ENCODE peak calls at places on chromosomes 7 and 10, in four cellular contexts. S is effector CD4-positive, alpha-beta T cell; Z is mammary epithelial cell; B is fibroblast of lung. A is an unnamed sample.

GRCh38 chr7:102064361-102065025 is 222.2 kb upstream of the SH2B2 start:
- DNase-seq in Z (peak), S (no peak), B (no peak), A (peak)

GRCh38 chr10:62618576-62619408 is 185.7 kb upstream of the ADO start:
- DNase-seq in B (peak), Z (no peak), S (no peak), A (peak)

GRCh38 chr10:19629559-19629958 is 186.7 kb upstream of the PLXDC2 start:
- DNase-seq in B (peak), Z (no peak), S (no peak), A (peak)

GRCh38 chr7:99001482-99002145 is 123.3 kb downstream of the TRRAP start:
- DNase-seq in Z (no peak), B (peak), S (no peak), A (no peak)

GRCh38 chr10:6667679-6668270 is 87.7 kb upstream of the PRKCQ start:
- DNase-seq in S (no peak), B (peak), Z (peak), A (no peak)

GRCh38 chr7:26199301-26200112 is 1.0 kb downstream of the HNRNPA2B1 start:
- DNase-seq in S (peak), Z (no peak), B (peak), A (peak)

GRCh38 chr7:17405786-17406185 is 107.3 kb downstream of the AHR start:
- DNase-seq in S (no peak), Z (peak), B (peak), A (no peak)

GRCh38 chr10:71998840-71999194 is 34.6 kb downstream of the CHST3 start:
- DNase-seq in S (no peak), Z (peak), B (peak), A (no peak)

GRCh38 chr10:10792681-10793080 is 225.0 kb upstream of the CELF2 start:
- DNase-seq in Z (peak), B (peak), S (no peak), A (no peak)

GRCh38 chr7:31249671-31250070 is 90.9 kb downstream of the NEUROD6 start:
- DNase-seq in B (no peak), Z (no peak), S (no peak), A (no peak)

GRCh38 chr7:50073093-50073492 is 20.0 kb downstream of the ZPBP start:
- DNase-seq in B (no peak), S (no peak), Z (no peak), A (no peak)

GRCh38 chr7:82559203-82559805 is 115.7 kb upstream of the CACNA2D1 start:
- DNase-seq in S (no peak), Z (peak), B (peak), A (no peak)

GRCh38 chr7:119900996-119901395 is 372.0 kb upstream of the KCND2 start:
- DNase-seq in S (no peak), B (peak), Z (no peak), A (no peak)

GRCh38 chr7:148723166-148723559 is 24.5 kb downstream of the CUL1 start:
- DNase-seq in B (no peak), Z (no peak), S (no peak), A (no peak)

A was measured in lower lobe of right lung.